ENCODE peak calls at places on chromosomes 2 and 18, in nine cellular contexts. One of them, this sample, is unnamed.

GRCh38 chr2:167294775-167295140 is 406.5 kb downstream of the XIRP2 start:
- DNase-seq in GM13976: no peak
- DNase-seq in lower lobe of right lung: no peak
- DNase-seq in H9: no peak
- DNase-seq in Peyer's patch: no peak
- DNase-seq in ACHN: no peak
- DNase-seq in T follicular helper cell: no peak
- DNase-seq in adrenal gland: no peak
- DNase-seq in NCI-H2029: no peak
- DNase-seq in this sample: no peak

GRCh38 chr2:80874374-80874773 is 569.8 kb upstream of the LRRTM1 start:
- DNase-seq in T follicular helper cell: no peak
- DNase-seq in GM13976: no peak
- DNase-seq in H9: no peak
- DNase-seq in adrenal gland: no peak
- DNase-seq in Peyer's patch: no peak
- DNase-seq in lower lobe of right lung: no peak
- DNase-seq in NCI-H2029: no peak
- DNase-seq in ACHN: no peak
- DNase-seq in this sample: no peak

GRCh38 chr2:54845514-54845913 is 122.1 kb downstream of the EML6 start:
- DNase-seq in ACHN: no peak
- DNase-seq in adrenal gland: no peak
- DNase-seq in lower lobe of right lung: no peak
- DNase-seq in H9: no peak
- DNase-seq in T follicular helper cell: no peak
- DNase-seq in Peyer's patch: no peak
- DNase-seq in GM13976: peak
- DNase-seq in NCI-H2029: no peak
- DNase-seq in this sample: no peak

GRCh38 chr2:145503511-145503910 is 983.6 kb upstream of the ZEB2 start:
- DNase-seq in Peyer's patch: no peak
- DNase-seq in adrenal gland: no peak
- DNase-seq in lower lobe of right lung: no peak
- DNase-seq in NCI-H2029: no peak
- DNase-seq in ACHN: no peak
- DNase-seq in H9: no peak
- DNase-seq in GM13976: no peak
- DNase-seq in T follicular helper cell: no peak
- DNase-seq in this sample: no peak

GRCh38 chr2:21710031-21710430 is 586.3 kb downstream of the TDRD15 start:
- DNase-seq in GM13976: no peak
- DNase-seq in NCI-H2029: no peak
- DNase-seq in H9: no peak
- DNase-seq in ACHN: no peak
- DNase-seq in adrenal gland: no peak
- DNase-seq in Peyer's patch: no peak
- DNase-seq in lower lobe of right lung: no peak
- DNase-seq in T follicular helper cell: no peak
- DNase-seq in this sample: no peak

GRCh38 chr18:76975577-76976110 is 153.3 kb downstream of the ZNF236 start:
- DNase-seq in GM13976: no peak
- DNase-seq in adrenal gland: peak
- DNase-seq in NCI-H2029: no peak
- DNase-seq in T follicular helper cell: no peak
- DNase-seq in lower lobe of right lung: no peak
- DNase-seq in Peyer's patch: no peak
- DNase-seq in H9: no peak
- DNase-seq in ACHN: no peak
- DNase-seq in this sample: no peak

GRCh38 chr2:102698369-102699111 is 63.3 kb upstream of the TMEM182 start:
- DNase-seq in GM13976: no peak
- DNase-seq in T follicular helper cell: no peak
- DNase-seq in H9: no peak
- DNase-seq in adrenal gland: no peak
- DNase-seq in NCI-H2029: peak
- DNase-seq in lower lobe of right lung: no peak
- DNase-seq in Peyer's patch: peak
- DNase-seq in ACHN: no peak
- DNase-seq in this sample: peak

GRCh38 chr2:177165103-177165583 is 47.5 kb upstream of the HNRNPA3 start:
- DNase-seq in lower lobe of right lung: no peak
- DNase-seq in Peyer's patch: peak
- DNase-seq in T follicular helper cell: no peak
- DNase-seq in adrenal gland: peak
- DNase-seq in NCI-H2029: no peak
- DNase-seq in GM13976: no peak
- DNase-seq in H9: no peak
- DNase-seq in ACHN: peak
- DNase-seq in this sample: peak

GRCh38 chr2:198287706-198288105 is 483.3 kb downstream of the PLCL1 start:
- DNase-seq in lower lobe of right lung: no peak
- DNase-seq in adrenal gland: no peak
- DNase-seq in H9: no peak
- DNase-seq in T follicular helper cell: no peak
- DNase-seq in NCI-H2029: no peak
- DNase-seq in Peyer's patch: no peak
- DNase-seq in GM13976: no peak
- DNase-seq in ACHN: no peak
- DNase-seq in this sample: no peak

GRCh38 chr2:236968101-236968886 is 117.4 kb upstream of the COPS8 start:
- DNase-seq in lower lobe of right lung: no peak
- DNase-seq in ACHN: no peak
- DNase-seq in NCI-H2029: no peak
- DNase-seq in GM13976: no peak
- DNase-seq in H9: no peak
- DNase-seq in adrenal gland: no peak
- DNase-seq in T follicular helper cell: peak
- DNase-seq in Peyer's patch: peak
- DNase-seq in this sample: no peak

GRCh38 chr2:212854766-212855165 is 296.6 kb downstream of the IKZF2 start:
- DNase-seq in Peyer's patch: no peak
- DNase-seq in ACHN: no peak
- DNase-seq in adrenal gland: no peak
- DNase-seq in lower lobe of right lung: no peak
- DNase-seq in GM13976: no peak
- DNase-seq in H9: no peak
- DNase-seq in T follicular helper cell: no peak
- DNase-seq in NCI-H2029: no peak
- DNase-seq in this sample: no peak

GRCh38 chr2:168494190-168494711 is 38.2 kb downstream of the CERS6 start:
- DNase-seq in NCI-H2029: no peak
- DNase-seq in T follicular helper cell: no peak
- DNase-seq in H9: peak
- DNase-seq in GM13976: no peak
- DNase-seq in lower lobe of right lung: no peak
- DNase-seq in ACHN: peak
- DNase-seq in adrenal gland: no peak
- DNase-seq in Peyer's patch: peak
- DNase-seq in this sample: no peak

GRCh38 chr2:72141032-72141645 is 6.5 kb downstream of the CYP26B1 start:
- DNase-seq in Peyer's patch: peak
- DNase-seq in adrenal gland: no peak
- DNase-seq in H9: no peak
- DNase-seq in NCI-H2029: no peak
- DNase-seq in ACHN: no peak
- DNase-seq in GM13976: no peak
- DNase-seq in lower lobe of right lung: no peak
- DNase-seq in T follicular helper cell: no peak
- DNase-seq in this sample: no peak

GRCh38 chr2:46954951-46955571 is 39.5 kb upstream of the MCFD2 start:
- DNase-seq in lower lobe of right lung: no peak
- DNase-seq in Peyer's patch: peak
- DNase-seq in T follicular helper cell: no peak
- DNase-seq in ACHN: peak
- DNase-seq in H9: peak
- DNase-seq in GM13976: no peak
- DNase-seq in adrenal gland: peak
- DNase-seq in NCI-H2029: no peak
- DNase-seq in this sample: no peak

GRCh38 chr2:150887926-150888325 is 373.7 kb downstream of the RBM43 start:
- DNase-seq in T follicular helper cell: no peak
- DNase-seq in NCI-H2029: no peak
- DNase-seq in ACHN: no peak
- DNase-seq in H9: no peak
- DNase-seq in lower lobe of right lung: no peak
- DNase-seq in adrenal gland: no peak
- DNase-seq in GM13976: no peak
- DNase-seq in Peyer's patch: no peak
- DNase-seq in this sample: no peak

GRCh38 chr2:240997141-240997855 is 1.1 kb upstream of the SNED1 start:
- DNase-seq in lower lobe of right lung: peak
- DNase-seq in T follicular helper cell: no peak
- DNase-seq in NCI-H2029: no peak
- DNase-seq in ACHN: no peak
- DNase-seq in GM13976: no peak
- DNase-seq in Peyer's patch: peak
- DNase-seq in H9: no peak
- DNase-seq in adrenal gland: peak
- DNase-seq in this sample: no peak

GRCh38 chr2:226911932-226912331 is 76.1 kb downstream of the RHBDD1 start:
- DNase-seq in Peyer's patch: no peak
- DNase-seq in lower lobe of right lung: no peak
- DNase-seq in H9: no peak
- DNase-seq in GM13976: no peak
- DNase-seq in NCI-H2029: no peak
- DNase-seq in ACHN: no peak
- DNase-seq in T follicular helper cell: no peak
- DNase-seq in adrenal gland: no peak
- DNase-seq in this sample: no peak

GRCh38 chr2:43024515-43024962 is 201.9 kb downstream of the ZFP36L2 start:
- DNase-seq in NCI-H2029: no peak
- DNase-seq in T follicular helper cell: no peak
- DNase-seq in GM13976: peak
- DNase-seq in H9: peak
- DNase-seq in lower lobe of right lung: no peak
- DNase-seq in ACHN: peak
- DNase-seq in Peyer's patch: peak
- DNase-seq in adrenal gland: peak
- DNase-seq in this sample: no peak

GRCh38 chr2:186543561-186544131 is 46.2 kb upstream of the ITGAV start:
- DNase-seq in H9: no peak
- DNase-seq in lower lobe of right lung: no peak
- DNase-seq in NCI-H2029: no peak
- DNase-seq in adrenal gland: no peak
- DNase-seq in ACHN: peak
- DNase-seq in T follicular helper cell: no peak
- DNase-seq in GM13976: no peak
- DNase-seq in Peyer's patch: no peak
- DNase-seq in this sample: no peak

GRCh38 chr18:59055345-59056032 is 84.2 kb upstream of the SEC11C start:
- DNase-seq in ACHN: no peak
- DNase-seq in GM13976: no peak
- DNase-seq in T follicular helper cell: no peak
- DNase-seq in adrenal gland: no peak
- DNase-seq in NCI-H2029: no peak
- DNase-seq in Peyer's patch: no peak
- DNase-seq in H9: peak
- DNase-seq in lower lobe of right lung: no peak
- DNase-seq in this sample: no peak

GRCh38 chr2:148531175-148532048 is 113.1 kb upstream of the EPC2 start:
- DNase-seq in lower lobe of right lung: no peak
- DNase-seq in T follicular helper cell: no peak
- DNase-seq in H9: peak
- DNase-seq in NCI-H2029: no peak
- DNase-seq in adrenal gland: no peak
- DNase-seq in Peyer's patch: no peak
- DNase-seq in ACHN: no peak
- DNase-seq in GM13976: no peak
- DNase-seq in this sample: no peak

GRCh38 chr2:46047280-46047679 is 249.9 kb upstream of the EPAS1 start:
- DNase-seq in lower lobe of right lung: no peak
- DNase-seq in ACHN: no peak
- DNase-seq in H9: no peak
- DNase-seq in adrenal gland: no peak
- DNase-seq in GM13976: no peak
- DNase-seq in Peyer's patch: no peak
- DNase-seq in T follicular helper cell: no peak
- DNase-seq in NCI-H2029: no peak
- DNase-seq in this sample: no peak

GRCh38 chr2:137947714-137948336 is 16.4 kb upstream of the HNMT start:
- DNase-seq in Peyer's patch: peak
- DNase-seq in ACHN: peak
- DNase-seq in adrenal gland: peak
- DNase-seq in T follicular helper cell: peak
- DNase-seq in NCI-H2029: peak
- DNase-seq in GM13976: peak
- DNase-seq in H9: peak
- DNase-seq in lower lobe of right lung: peak
- DNase-seq in this sample: peak

GRCh38 chr2:43201497-43201896 is 24.9 kb downstream of the ZFP36L2 start:
- DNase-seq in NCI-H2029: no peak
- DNase-seq in adrenal gland: no peak
- DNase-seq in H9: no peak
- DNase-seq in T follicular helper cell: no peak
- DNase-seq in Peyer's patch: no peak
- DNase-seq in lower lobe of right lung: no peak
- DNase-seq in GM13976: no peak
- DNase-seq in ACHN: no peak
- DNase-seq in this sample: no peak

GRCh38 chr2:74457549-74458131 is 598 bp upstream of the WBP1 start:
- DNase-seq in H9: peak
- DNase-seq in Peyer's patch: peak
- DNase-seq in T follicular helper cell: peak
- DNase-seq in ACHN: peak
- DNase-seq in NCI-H2029: peak
- DNase-seq in adrenal gland: peak
- DNase-seq in GM13976: peak
- DNase-seq in lower lobe of right lung: peak
- DNase-seq in this sample: peak

GRCh38 chr18:49459404-49460171 is 857 bp downstream of the DYM start:
- DNase-seq in lower lobe of right lung: no peak
- DNase-seq in NCI-H2029: no peak
- DNase-seq in GM13976: peak
- DNase-seq in ACHN: peak
- DNase-seq in T follicular helper cell: no peak
- DNase-seq in adrenal gland: no peak
- DNase-seq in Peyer's patch: no peak
- DNase-seq in H9: no peak
- DNase-seq in this sample: no peak

GRCh38 chr2:5981241-5982055 is 289.3 kb downstream of the SOX11 start:
- DNase-seq in GM13976: no peak
- DNase-seq in ACHN: no peak
- DNase-seq in NCI-H2029: no peak
- DNase-seq in lower lobe of right lung: no peak
- DNase-seq in H9: peak
- DNase-seq in adrenal gland: no peak
- DNase-seq in Peyer's patch: no peak
- DNase-seq in T follicular helper cell: no peak
- DNase-seq in this sample: no peak

GRCh38 chr2:191478754-191479679 is 198.9 kb upstream of the NABP1 start:
- DNase-seq in H9: no peak
- DNase-seq in T follicular helper cell: no peak
- DNase-seq in ACHN: no peak
- DNase-seq in Peyer's patch: peak
- DNase-seq in adrenal gland: peak
- DNase-seq in NCI-H2029: no peak
- DNase-seq in lower lobe of right lung: no peak
- DNase-seq in GM13976: no peak
- DNase-seq in this sample: peak

GRCh38 chr18:76827205-76827885 is 5.0 kb downstream of the ZNF236 start:
- DNase-seq in lower lobe of right lung: no peak
- DNase-seq in ACHN: peak
- DNase-seq in H9: no peak
- DNase-seq in Peyer's patch: no peak
- DNase-seq in adrenal gland: no peak
- DNase-seq in NCI-H2029: no peak
- DNase-seq in T follicular helper cell: no peak
- DNase-seq in GM13976: no peak
- DNase-seq in this sample: no peak

GRCh38 chr2:189370719-189371118 is 70.6 kb upstream of the WDR75 start:
- DNase-seq in adrenal gland: no peak
- DNase-seq in NCI-H2029: no peak
- DNase-seq in lower lobe of right lung: no peak
- DNase-seq in T follicular helper cell: no peak
- DNase-seq in H9: no peak
- DNase-seq in ACHN: no peak
- DNase-seq in Peyer's patch: no peak
- DNase-seq in GM13976: no peak
- DNase-seq in this sample: no peak

GRCh38 chr2:15631883-15632282 is 40.2 kb downstream of the DDX1 start:
- DNase-seq in Peyer's patch: no peak
- DNase-seq in NCI-H2029: no peak
- DNase-seq in GM13976: no peak
- DNase-seq in ACHN: no peak
- DNase-seq in lower lobe of right lung: no peak
- DNase-seq in adrenal gland: no peak
- DNase-seq in T follicular helper cell: no peak
- DNase-seq in H9: no peak
- DNase-seq in this sample: no peak